ENCODE peak calls at places on chromosomes 1 and 21, in four cellular contexts. S, P, H and Q are unnamed samples.

GRCh38 chr21:31873275-31873695 is 465 bp downstream of the HUNK start:
- DNase-seq in S (no peak), P (no peak), H (no peak), Q (no peak)

GRCh38 chr1:62209931-62210595 is 15.4 kb downstream of the L1TD1 start:
- DNase-seq in S (no peak), P (no peak), H (no peak), Q (no peak)

GRCh38 chr1:10663668-10664035 is 132.8 kb downstream of the CASZ1 start:
- DNase-seq in S (no peak), P (no peak), H (no peak), Q (no peak)

GRCh38 chr1:222387020-222387816 is 160.7 kb downstream of the HHIPL2 start:
- DNase-seq in S (no peak), P (no peak), H (no peak), Q (no peak)

GRCh38 chr1:172914517-172915144 is 136.1 kb downstream of the TNFSF18 start:
- DNase-seq in S (no peak), P (peak), H (no peak), Q (no peak)

GRCh38 chr21:28069446-28069845 is 923.2 kb downstream of the LTN1 start:
- DNase-seq in S (no peak), P (peak), H (no peak), Q (no peak)

GRCh38 chr1:113759341-113760101 is at the start of gene PHTF1:
- DNase-seq in S (peak), P (peak), H (peak), Q (peak)

GRCh38 chr1:8646189-8646588 is 171.3 kb downstream of the RERE start:
- DNase-seq in S (no peak), P (no peak), H (no peak), Q (no peak)

GRCh38 chr1:231629132-231629531 is 2.5 kb downstream of the DISC1 start:
- DNase-seq in S (no peak), P (peak), H (no peak), Q (no peak)